ENCODE peak calls at places on chromosomes 1 and 21, in nine cellular contexts. Q is COR-L47, R is GM12865, K is CD14-positive monocyte, I is frontal cortex, U is B cell, S is Ammon's horn, F is mesenchymal stem cell, M is nephron progenitor cell. Z is an unnamed sample.

GRCh38 chr1:182598296-182598695 is 5.9 kb downstream of the RGS16 start:
- DNase-seq in R (no peak), I (no peak), Q (no peak), K (no peak), S (no peak), F (no peak), M (no peak), U (no peak), Z (no peak)

GRCh38 chr1:207826557-207827487 is 75.0 kb downstream of the CD46 start:
- DNase-seq in I (no peak), U (no peak), S (no peak), R (no peak), Q (no peak), F (peak; percentile 34), K (no peak), M (no peak), Z (no peak)

GRCh38 chr1:50950396-50950795 is 9.7 kb downstream of the FAF1 start:
- DNase-seq in U (no peak), M (no peak), F (no peak), S (no peak), I (no peak), R (no peak), K (no peak), Q (no peak), Z (no peak)

GRCh38 chr1:111219466-111220286 is 7.8 kb upstream of the CHI3L2 start:
- DNase-seq in S (peak; percentile 70), R (peak; percentile 98), F (no peak), M (no peak), U (peak; percentile 63), Q (no peak), I (no peak), K (no peak), Z (peak; percentile 60)

GRCh38 chr1:78073441-78073840 is 27.7 kb downstream of the GIPC2 start:
- DNase-seq in U (no peak), M (no peak), Q (no peak), K (no peak), F (no peak), I (no peak), R (no peak), S (no peak), Z (no peak)

GRCh38 chr21:14583629-14584251 is 37.6 kb upstream of the SAMSN1 start:
- DNase-seq in U (no peak), K (no peak), S (no peak), F (no peak), Q (no peak), I (no peak), R (no peak), M (no peak), Z (no peak)

GRCh38 chr1:88801575-88802208 is 89.7 kb downstream of the GTF2B start:
- DNase-seq in R (peak; percentile 22), K (no peak), U (no peak), F (peak; percentile 23), M (no peak), S (peak; percentile 6), I (no peak), Q (no peak), Z (no peak)

GRCh38 chr1:119084651-119085262 is 55.7 kb downstream of the WARS2 start:
- DNase-seq in Q (no peak), R (no peak), M (no peak), S (no peak), F (no peak), I (no peak), K (no peak), U (no peak), Z (no peak)

GRCh38 chr1:226063362-226064167 is 1.0 kb downstream of the H3-3A start:
- DNase-seq in F (peak; percentile 68), M (peak; percentile 51), K (no peak), I (peak; percentile 38), U (peak; percentile 31), S (peak; percentile 60), Q (peak; percentile 35), R (no peak), Z (no peak)

GRCh38 chr1:56185493-56185892 is 393.9 kb downstream of the PLPP3 start:
- DNase-seq in F (no peak), K (no peak), U (no peak), I (no peak), Q (no peak), R (no peak), M (peak; percentile 18), S (no peak), Z (no peak)

GRCh38 chr1:246647513-246647912 is 76.7 kb upstream of the SCCPDH start:
- DNase-seq in S (peak; percentile 37), Q (no peak), F (peak; percentile 52), I (no peak), R (no peak), U (no peak), M (no peak), K (no peak), Z (no peak)

GRCh38 chr1:227728892-227729143 is 6.3 kb downstream of the JMJD4 start:
- DNase-seq in R (no peak), F (peak; percentile 2), K (no peak), M (no peak), S (no peak), Q (no peak), U (no peak), I (no peak), Z (no peak)

GRCh38 chr1:227916655-227917054 is 31.1 kb downstream of the WNT9A start:
- DNase-seq in F (no peak), R (no peak), S (no peak), I (no peak), Q (no peak), U (no peak), M (no peak), K (no peak), Z (no peak)

GRCh38 chr1:38000233-38000528 is 5.1 kb downstream of the FHL3 start:
- DNase-seq in S (no peak), K (no peak), Q (no peak), I (no peak), F (no peak), M (no peak), R (no peak), U (no peak), Z (peak; percentile 13)

GRCh38 chr1:222464841-222465210 is 83.1 kb downstream of the HHIPL2 start:
- DNase-seq in S (peak; percentile 60), R (peak; percentile 83), M (peak; percentile 59), K (no peak), F (peak; percentile 76), U (peak; percentile 55), I (peak; percentile 60), Q (peak; percentile 14), Z (peak; percentile 64)

GRCh38 chr1:6603851-6604558 is 1.3 kb upstream of the KLHL21 start:
- DNase-seq in K (no peak), Q (no peak), F (peak; percentile 85), U (no peak), M (peak; percentile 63), S (no peak), I (no peak), R (no peak), Z (no peak)

GRCh38 chr1:217332426-217333065 is 298.3 kb downstream of the GPATCH2 start:
- DNase-seq in F (peak; percentile 3), R (no peak), Q (peak; percentile 17), U (no peak), K (no peak), M (no peak), I (no peak), S (peak; percentile 24), Z (no peak)